ENCODE peak calls at places on chromosomes 6 and 20, in six cellular contexts. S is cardiac muscle cell; F is activated T-helper 1 cell treated with anti-CD3 and anti-CD28 coated beads, Interleukin-12 subunit alpha, Interleukin-12 subunit beta, Interleukin-2, Interleukin-4 antibody, amounts not matched to agents 30 ng/mL and 10 ng/mL and 1 ng/mL, durations not matched to agents 14 hours and 24 hours and 36 hours; U is psoas muscle; J is brain microvascular endothelial cell; V is RWPE1. Y is an unnamed sample.

GRCh38 chr20:38880952-38881735 is 45.1 kb upstream of the FAM83D start:
- DNase-seq in S (no peak), F (no peak), U (no peak), J (no peak), V (no peak), Y (no peak)

GRCh38 chr6:131524695-131525336 is 48.2 kb upstream of the ARG1 start:
- DNase-seq in S (no peak), F (no peak), U (no peak), J (no peak), V (no peak), Y (no peak)

GRCh38 chr6:45827952-45828530 is 187.6 kb downstream of the CLIC5 start:
- DNase-seq in S (no peak), F (no peak), U (no peak), J (no peak), V (no peak), Y (no peak)

GRCh38 chr6:137630666-137631065 is 136.5 kb upstream of the OLIG3 start:
- DNase-seq in S (no peak), F (no peak), U (no peak), J (no peak), V (no peak), Y (no peak)

GRCh38 chr20:17023811-17024210 is 203.0 kb upstream of the PCSK2 start:
- DNase-seq in S (peak), F (no peak), U (no peak), J (no peak), V (no peak), Y (no peak)

GRCh38 chr6:4253604-4254211 is 118.3 kb upstream of the ECI2 start:
- DNase-seq in S (no peak), F (no peak), U (no peak), J (peak), V (peak), Y (no peak)

GRCh38 chr20:56429496-56429895 is 17.4 kb downstream of the CASS4 start:
- DNase-seq in S (no peak), F (no peak), U (no peak), J (peak), V (no peak), Y (no peak)

GRCh38 chr20:41009960-41010359 is 18.7 kb upstream of the TOP1 start:
- DNase-seq in S (no peak), F (no peak), U (no peak), J (peak), V (no peak), Y (no peak)

GRCh38 chr6:57243954-57244353 is 21.8 kb upstream of the RAB23 start:
- DNase-seq in S (no peak), F (no peak), U (no peak), J (no peak), V (no peak), Y (no peak)

GRCh38 chr6:93721386-93722048 is 302.2 kb upstream of the EPHA7 start:
- DNase-seq in S (peak), F (no peak), U (no peak), J (peak), V (no peak), Y (peak)

GRCh38 chr6:43667245-43668150 is 20.1 kb downstream of the MRPS18A start:
- DNase-seq in S (peak), F (peak), U (peak), J (peak), V (peak), Y (peak)

GRCh38 chr6:54335871-54336270 is 27.6 kb downstream of the TINAG start:
- DNase-seq in S (no peak), F (no peak), U (no peak), J (peak), V (peak), Y (no peak)

GRCh38 chr20:15446373-15446772 is 1109.0 kb upstream of the FLRT3 start:
- DNase-seq in S (no peak), F (no peak), U (peak), J (no peak), V (peak), Y (no peak)

GRCh38 chr6:63930848-63931247 is 295.2 kb downstream of the PHF3 start:
- DNase-seq in S (no peak), F (no peak), U (no peak), J (no peak), V (no peak), Y (no peak)

GRCh38 chr6:70676821-70677220 is 9.1 kb downstream of the SMAP1 start:
- DNase-seq in S (no peak), F (no peak), U (no peak), J (no peak), V (no peak), Y (no peak)

GRCh38 chr20:733806-734205 is 34.5 kb downstream of the SLC52A3 start:
- DNase-seq in S (no peak), F (no peak), U (no peak), J (no peak), V (no peak), Y (no peak)

GRCh38 chr6:163579111-163579879 is 164.8 kb downstream of the QKI start:
- DNase-seq in S (peak), F (no peak), U (peak), J (no peak), V (no peak), Y (no peak)

GRCh38 chr20:32153156-32153665 is 43.7 kb downstream of the TM9SF4 start:
- DNase-seq in S (no peak), F (no peak), U (no peak), J (no peak), V (no peak), Y (no peak)

GRCh38 chr6:64831680-64832079 is 875.3 kb downstream of the EYS start:
- DNase-seq in S (no peak), F (no peak), U (no peak), J (no peak), V (peak), Y (no peak)

GRCh38 chr6:79257381-79258205 is 23.1 kb upstream of the HMGN3 start:
- DNase-seq in S (no peak), F (no peak), U (no peak), J (peak), V (peak), Y (no peak)

GRCh38 chr6:135173242-135173988 is 7.7 kb upstream of the MYB start:
- DNase-seq in S (no peak), F (no peak), U (no peak), J (no peak), V (no peak), Y (no peak)

GRCh38 chr20:2942439-2942838 is 69.2 kb downstream of the PTPRA start:
- DNase-seq in S (no peak), F (no peak), U (no peak), J (peak), V (no peak), Y (no peak)

GRCh38 chr20:57002066-57002570 is 264.3 kb downstream of the BMP7 start:
- DNase-seq in S (no peak), F (no peak), U (no peak), J (no peak), V (no peak), Y (no peak)

GRCh38 chr6:17004269-17004668 is 97.6 kb upstream of the STMND1 start:
- DNase-seq in S (no peak), F (no peak), U (no peak), J (no peak), V (no peak), Y (no peak)

GRCh38 chr6:14455442-14455841 is 337.9 kb downstream of the CD83 start:
- DNase-seq in S (no peak), F (no peak), U (no peak), J (no peak), V (no peak), Y (no peak)

GRCh38 chr6:18101271-18101670 is 21.2 kb downstream of the NHLRC1 start:
- DNase-seq in S (no peak), F (no peak), U (no peak), J (peak), V (no peak), Y (no peak)

GRCh38 chr6:33732385-33732784 is 14.3 kb downstream of the IP6K3 start:
- DNase-seq in S (no peak), F (no peak), U (peak), J (no peak), V (no peak), Y (no peak)

GRCh38 chr6:33578588-33579011 is 1.5 kb downstream of the BAK1 start:
- DNase-seq in S (no peak), F (peak), U (no peak), J (no peak), V (no peak), Y (peak)

GRCh38 chr6:31821301-31822037 is 6.1 kb upstream of the HSPA1B start:
- DNase-seq in S (peak), F (peak), U (peak), J (no peak), V (peak), Y (peak)

GRCh38 chr20:17916365-17916996 is 52.1 kb downstream of the SNX5 start:
- DNase-seq in S (no peak), F (no peak), U (no peak), J (no peak), V (no peak), Y (no peak)

GRCh38 chr6:25250878-25251277 is 28.3 kb upstream of the CARMIL1 start:
- DNase-seq in S (no peak), F (no peak), U (no peak), J (peak), V (peak), Y (peak)

GRCh38 chr6:139679516-139680179 is 305.2 kb upstream of the CITED2 start:
- DNase-seq in S (no peak), F (no peak), U (no peak), J (peak), V (no peak), Y (no peak)

GRCh38 chr6:118719351-118720124 is 68.1 kb upstream of the CEP85L start:
- DNase-seq in S (no peak), F (no peak), U (peak), J (no peak), V (no peak), Y (peak)

GRCh38 chr6:139473239-139473701 is 98.8 kb upstream of the CITED2 start:
- DNase-seq in S (no peak), F (no peak), U (no peak), J (no peak), V (no peak), Y (no peak)

GRCh38 chr20:23517719-23518118 is 26.8 kb downstream of the CST8 start:
- DNase-seq in S (no peak), F (no peak), U (no peak), J (no peak), V (no peak), Y (no peak)

GRCh38 chr20:54291339-54292060 is 83.6 kb downstream of the PFDN4 start:
- DNase-seq in S (no peak), F (no peak), U (no peak), J (no peak), V (no peak), Y (no peak)

GRCh38 chr20:62652894-62653305 is 10.6 kb downstream of the SLCO4A1 start:
- DNase-seq in S (no peak), F (no peak), U (no peak), J (no peak), V (no peak), Y (no peak)

Y was measured in MM.1S.